ENCODE peak calls at places on chromosome 21, in seven cellular contexts. H is cardiac muscle cell, B is IMR-90, Z is ovary, X is colonic mucosa, D is breast epithelium, U is psoas muscle. T is an unnamed sample.

GRCh38 chr21:45336535-45336810 is 48.8 kb upstream of the POFUT2 start:
- DNase-seq in D (no peak), H (no peak), Z (no peak), U (no peak), X (no peak), B (no peak), T (no peak)

GRCh38 chr21:35154788-35155187 is 105.7 kb upstream of the RUNX1 start:
- DNase-seq in X (no peak), H (no peak), B (no peak), D (no peak), Z (no peak), U (no peak), T (no peak)

GRCh38 chr21:45147473-45148315 is 73.3 kb downstream of the ADARB1 start:
- DNase-seq in B (no peak), X (no peak), Z (no peak), H (no peak), D (peak; percentile 13), U (no peak), T (no peak)

GRCh38 chr21:45699966-45700365 is 56.4 kb downstream of the PCBP3 start:
- DNase-seq in B (no peak), U (no peak), H (no peak), Z (no peak), X (no peak), D (no peak), T (no peak)

GRCh38 chr21:29448766-29449165 is 150.0 kb downstream of the BACH1 start:
- DNase-seq in H (no peak), X (no peak), Z (no peak), U (no peak), B (no peak), D (no peak), T (no peak)

GRCh38 chr21:46394819-46395152 is 63.9 kb upstream of the DIP2A start:
- DNase-seq in B (no peak), Z (no peak), D (no peak), U (peak; percentile 54), X (no peak), H (no peak), T (no peak)

GRCh38 chr21:36866419-36866818 is 100.0 kb downstream of the HLCS start:
- DNase-seq in U (no peak), X (no peak), Z (no peak), B (no peak), H (no peak), D (no peak), T (no peak)

GRCh38 chr21:39384674-39385298 is 35.9 kb upstream of the HMGN1 start:
- DNase-seq in X (no peak), D (no peak), H (no peak), B (peak; percentile 55), Z (no peak), U (no peak), T (no peak)

GRCh38 chr21:27424601-27425000 is 457.7 kb upstream of the ADAMTS5 start:
- DNase-seq in Z (no peak), H (peak; percentile 63), X (no peak), D (no peak), B (peak; percentile 34), U (no peak), T (no peak)

GRCh38 chr21:28334407-28334806 is 658.3 kb downstream of the LTN1 start:
- DNase-seq in X (no peak), H (no peak), D (no peak), B (no peak), Z (no peak), U (no peak), T (no peak)

GRCh38 chr21:44432841-44433790 is 22.2 kb upstream of the LRRC3 start:
- DNase-seq in H (no peak), Z (no peak), B (no peak), D (no peak), U (no peak), X (peak; percentile 13), T (no peak)

GRCh38 chr21:46213620-46214286 is 14.8 kb downstream of the LSS start:
- DNase-seq in H (no peak), X (no peak), D (no peak), U (no peak), B (no peak), Z (peak; percentile 13), T (no peak)

GRCh38 chr21:30839304-30839703 is 9.7 kb upstream of the KRTAP7-1 start:
- DNase-seq in U (no peak), X (peak; percentile 18), B (no peak), Z (no peak), D (no peak), H (peak; percentile 1), T (no peak)

GRCh38 chr21:45876381-45877159 is 105.0 kb upstream of the COL6A1 start:
- DNase-seq in U (no peak), X (no peak), H (no peak), D (no peak), Z (no peak), B (no peak), T (no peak)

DNA sequence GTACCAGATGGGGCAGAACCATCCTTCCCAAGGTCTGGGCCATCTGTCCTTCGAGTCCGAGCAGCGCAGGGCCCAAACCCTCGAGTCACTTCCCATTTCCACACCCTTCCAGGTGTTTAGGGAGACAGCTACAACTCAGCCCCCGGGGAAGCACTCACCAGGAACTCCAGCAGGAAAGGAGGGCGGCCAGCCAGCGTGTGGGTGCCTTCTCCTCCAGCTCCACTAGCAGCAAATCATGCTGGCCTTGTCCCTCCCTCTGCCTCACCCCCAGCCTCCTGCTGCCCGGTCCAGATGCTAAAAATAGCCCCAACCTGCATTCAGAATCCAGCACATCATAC is 56.1 kb downstream of the RIPK4 start:
- DNase-seq in B (no peak), D (no peak), U (no peak), Z (no peak), H (no peak), X (no peak), T (no peak)
- H3K4me1 ChIP-seq in B (no peaks in the 10 kb centered on the region), D (no peaks in the 10 kb centered on the region), U (no peaks in the 10 kb centered on the region), Z (no peaks in the 10 kb centered on the region), H (peaks cover 15% of the 10 kb centered on the region), X (no peaks in the 10 kb centered on the region), T (peaks cover 12% of the 10 kb centered on the region)

DNA sequence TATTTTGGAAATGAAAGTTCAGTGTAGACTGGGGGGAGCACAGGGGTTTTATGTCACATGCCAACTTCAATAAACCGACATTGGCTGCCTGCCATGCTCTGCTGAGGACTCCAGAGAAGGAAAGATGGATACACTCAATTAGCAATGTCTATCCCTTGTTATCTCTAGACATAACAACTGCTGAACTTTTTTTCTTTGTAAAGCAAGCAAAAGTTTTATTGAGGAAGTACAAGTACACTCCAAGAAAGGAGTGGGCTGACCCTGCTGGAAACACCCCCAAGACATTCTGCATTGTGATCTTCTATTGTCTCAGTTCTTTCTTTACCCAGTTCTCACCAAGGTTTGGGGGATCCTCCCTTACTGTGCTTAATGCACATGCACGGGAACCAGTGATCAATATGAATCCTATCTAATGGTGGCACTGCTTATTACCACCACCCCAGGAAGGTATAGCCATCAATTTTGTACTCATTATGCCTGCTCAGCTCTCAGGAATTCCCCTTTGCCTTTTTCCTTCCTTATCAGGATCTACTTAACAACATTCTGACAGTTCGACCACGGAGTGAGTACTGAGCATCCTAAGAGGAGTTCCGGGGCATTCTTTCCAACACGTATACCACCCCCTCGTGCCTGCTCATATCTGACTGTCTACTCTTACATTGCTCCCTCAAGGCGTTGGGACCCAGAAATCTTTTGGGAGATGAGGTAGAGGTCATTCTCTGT is 28.7 kb downstream of the SYNJ1 start:
- DNase-seq in B (peak; percentile 31), U (no peak), Z (no peak), D (no peak), X (peak; percentile 80), H (peak; percentile 18), T (no peak)
- H3K36me3 ChIP-seq in B (no peaks in the 10 kb centered on the region), U (peaks cover 7% of the 10 kb centered on the region), Z (no peaks in the 10 kb centered on the region), D (no peaks in the 10 kb centered on the region), X (no peaks in the 10 kb centered on the region), H (no peaks in the 10 kb centered on the region), T (no peaks in the 10 kb centered on the region)

DNA sequence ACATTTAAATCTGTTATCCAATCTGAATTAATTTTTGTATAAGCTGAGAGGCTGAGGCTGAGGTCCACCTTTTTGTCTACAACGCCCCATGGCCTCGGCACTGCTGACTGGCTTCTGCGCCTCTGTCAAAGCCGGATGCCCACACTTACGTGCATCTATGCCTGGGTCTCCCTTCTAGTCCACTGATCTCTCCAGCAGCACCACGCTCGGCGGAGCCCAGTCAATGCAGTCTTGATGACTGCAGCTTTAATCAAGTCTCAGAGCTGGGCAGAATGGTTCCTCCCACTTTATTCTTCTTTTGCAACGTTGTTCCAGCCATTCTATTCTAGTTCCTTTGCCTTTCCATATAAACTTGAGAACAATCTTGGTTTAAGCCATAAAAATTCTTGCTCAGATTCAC is 9.4 kb downstream of the PRDM15 start:
- DNase-seq in B (no peak), H (no peak), X (no peak), U (no peak), D (no peak), Z (no peak), T (no peak)
- H3K27ac ChIP-seq in B (no peak overlapping the region), H (no peak overlapping the region), X (no peak overlapping the region), U (no peak overlapping the region), D (no peak overlapping the region), Z (no peak overlapping the region), T (no peak overlapping the region)

DNA sequence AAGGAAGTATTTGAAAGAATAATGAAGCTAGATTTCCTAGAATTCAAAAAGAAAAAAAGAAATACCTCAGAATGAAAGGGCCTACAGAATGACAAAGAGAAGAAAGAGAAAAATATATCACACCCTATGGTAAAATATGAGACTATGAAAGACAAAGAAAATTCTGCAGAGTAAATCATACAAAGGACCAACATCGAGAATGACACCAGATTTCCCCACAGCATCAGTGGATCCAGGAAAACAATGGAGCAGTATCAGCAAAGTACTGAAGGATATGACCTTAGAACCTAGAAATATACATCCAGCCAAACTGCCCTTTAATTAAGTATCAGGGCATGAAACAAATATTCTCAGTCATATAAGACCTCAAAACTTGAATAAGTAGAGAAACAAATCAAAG is 21.2 kb upstream of the IFNAR2 start:
- DNase-seq in B (no peak), U (no peak), Z (no peak), D (no peak), X (no peak), H (no peak), T (no peak)
- H3K4me1 ChIP-seq in B (peaks cover 15% of the 10 kb centered on the region), U (peaks cover 5% of the 10 kb centered on the region), Z (peaks cover 5% of the 10 kb centered on the region), D (no peaks in the 10 kb centered on the region), X (peaks cover 4% of the 10 kb centered on the region), H (peaks cover 4% of the 10 kb centered on the region), T (no peaks in the 10 kb centered on the region)

DNA sequence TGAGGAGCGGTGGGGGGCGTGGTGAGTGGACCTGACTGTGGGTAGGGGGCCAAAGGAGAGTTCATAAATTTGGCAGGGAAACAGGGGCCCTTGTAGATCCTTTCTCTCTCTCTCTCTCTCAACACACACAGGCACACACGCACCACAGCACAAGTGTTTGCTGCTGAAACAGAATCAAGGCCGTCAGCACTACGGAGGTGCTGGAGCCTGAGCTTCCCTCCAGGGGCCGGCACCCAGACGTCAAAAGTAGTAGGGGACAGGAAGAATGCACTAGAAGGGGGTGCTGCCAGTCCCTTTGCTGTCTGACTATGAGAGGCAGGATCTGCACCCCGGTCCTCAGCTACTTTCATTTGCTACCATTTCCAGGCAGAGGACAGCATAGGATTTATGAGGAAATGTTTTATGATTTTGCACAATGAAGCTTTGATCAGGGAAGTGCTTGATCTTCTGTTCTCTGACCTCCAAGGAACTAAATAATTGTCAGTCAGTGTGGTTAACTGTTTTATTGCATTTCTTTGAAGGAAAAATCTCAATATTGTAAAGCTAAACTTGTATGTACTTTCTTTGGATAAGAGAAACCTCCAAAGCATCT is 74.3 kb upstream of the FAM3B start:
- DNase-seq in U (no peak), D (no peak), H (no peak), Z (no peak), X (peak; percentile 26), B (no peak), T (no peak)
- H3K36me3 ChIP-seq in U (peaks cover 3% of the 10 kb centered on the region), D (no peaks in the 10 kb centered on the region), H (no peaks in the 10 kb centered on the region), Z (no peaks in the 10 kb centered on the region), X (no peaks in the 10 kb centered on the region), B (peaks cover 6% of the 10 kb centered on the region), T (no peaks in the 10 kb centered on the region)